ENCODE peak calls at places on chromosome 11, in nine cellular contexts. L is A673, M is GM12865, E is GM13976, B is A549, R is fibroblast of pulmonary artery, X is AG10803, V is fibroblast of the aortic adventitia, C is H1. Y is an unnamed sample.

GRCh38 chr11:113048820-113049555 is 87.8 kb downstream of the NCAM1 start:
- DNase-seq in L (no peak), M (no peak), E (no peak), B (no peak), R (peak; percentile 51), X (peak; percentile 72), V (peak; percentile 29), C (no peak), Y (no peak)

GRCh38 chr11:125147280-125147679 is 17.3 kb upstream of the PKNOX2 start:
- DNase-seq in L (no peak), M (no peak), E (no peak), B (no peak), R (no peak), X (no peak), V (no peak), C (no peak), Y (no peak)

GRCh38 chr11:123885570-123885969 is at the start of gene TMEM225:
- DNase-seq in L (no peak), M (no peak), E (no peak), B (no peak), R (no peak), X (no peak), V (no peak), C (no peak), Y (no peak)

GRCh38 chr11:67648140-67648795 is 2.3 kb downstream of the ACY3 start:
- DNase-seq in L (peak; percentile 52), M (peak; percentile 87), E (peak; percentile 78), B (peak; percentile 47), R (no peak), X (no peak), V (no peak), C (no peak), Y (peak; percentile 77)

GRCh38 chr11:468036-468435 is 18.0 kb downstream of the PTDSS2 start:
- DNase-seq in L (no peak), M (no peak), E (no peak), B (no peak), R (no peak), X (no peak), V (no peak), C (no peak), Y (no peak)

GRCh38 chr11:121366970-121367369 is 74.4 kb downstream of the SC5D start:
- DNase-seq in L (peak; percentile 78), M (no peak), E (no peak), B (no peak), R (no peak), X (no peak), V (no peak), C (no peak), Y (no peak)

GRCh38 chr11:110715541-110715940 is 3.3 kb upstream of the ARHGAP20 start:
- DNase-seq in L (no peak), M (no peak), E (no peak), B (no peak), R (peak; percentile 78), X (peak; percentile 31), V (peak; percentile 95), C (no peak), Y (no peak)

GRCh38 chr11:125173027-125173426 is 8.5 kb downstream of the PKNOX2 start:
- DNase-seq in L (no peak), M (no peak), E (no peak), B (no peak), R (no peak), X (no peak), V (no peak), C (no peak), Y (no peak)

GRCh38 chr11:47466201-47466600 is 17.3 kb upstream of the RAPSN start:
- DNase-seq in L (no peak), M (no peak), E (no peak), B (no peak), R (peak; percentile 87), X (peak; percentile 44), V (peak; percentile 83), C (no peak), Y (no peak)

GRCh38 chr11:95659088-95659487 is 130.5 kb downstream of the FAM76B start:
- DNase-seq in L (no peak), M (no peak), E (no peak), B (no peak), R (no peak), X (peak; percentile 43), V (no peak), C (no peak), Y (no peak)

GRCh38 chr11:69941546-69942332 is 122.5 kb upstream of the FGF3 start:
- DNase-seq in L (no peak), M (no peak), E (no peak), B (no peak), R (no peak), X (no peak), V (no peak), C (no peak), Y (no peak)

GRCh38 chr11:26134481-26135355 is 197.2 kb upstream of the ANO3 start:
- DNase-seq in L (peak; percentile 23), M (peak; percentile 36), E (no peak), B (peak; percentile 14), R (peak; percentile 31), X (peak; percentile 3), V (peak; percentile 31), C (no peak), Y (no peak)

GRCh38 chr11:87097582-87097981 is 59.8 kb downstream of the TMEM135 start:
- DNase-seq in L (peak; percentile 84), M (peak; percentile 41), E (peak; percentile 62), B (peak; percentile 63), R (peak; percentile 50), X (peak; percentile 15), V (peak; percentile 13), C (no peak), Y (peak; percentile 37)

GRCh38 chr11:129283141-129283540 is 91.0 kb upstream of the ARHGAP32 start:
- DNase-seq in L (no peak), M (no peak), E (no peak), B (peak; percentile 14), R (no peak), X (no peak), V (no peak), C (no peak), Y (no peak)

GRCh38 chr11:126468102-126468521 is 112.6 kb downstream of the ST3GAL4 start:
- DNase-seq in L (peak; percentile 95), M (no peak), E (no peak), B (no peak), R (no peak), X (no peak), V (no peak), C (no peak), Y (no peak)

GRCh38 chr11:14577835-14578529 is 57.8 kb upstream of the PSMA1 start:
- DNase-seq in L (no peak), M (peak; percentile 14), E (no peak), B (no peak), R (no peak), X (no peak), V (no peak), C (no peak), Y (no peak)

GRCh38 chr11:78350101-78350645 is 67.4 kb downstream of the GAB2 start:
- DNase-seq in L (peak; percentile 78), M (no peak), E (no peak), B (no peak), R (peak; percentile 65), X (peak; percentile 49), V (peak; percentile 77), C (no peak), Y (no peak)

GRCh38 chr11:116792144-116792868 is 627 bp upstream of the APOA5 start:
- DNase-seq in L (no peak), M (no peak), E (no peak), B (no peak), R (no peak), X (no peak), V (no peak), C (no peak), Y (no peak)
- TF ChIP-seq CTCF in L (no peak), M (no peak), E (no peak), B (no peak), R (no peak), X (no peak), V (no peak), C (no peak), Y (no peak)

DNA sequence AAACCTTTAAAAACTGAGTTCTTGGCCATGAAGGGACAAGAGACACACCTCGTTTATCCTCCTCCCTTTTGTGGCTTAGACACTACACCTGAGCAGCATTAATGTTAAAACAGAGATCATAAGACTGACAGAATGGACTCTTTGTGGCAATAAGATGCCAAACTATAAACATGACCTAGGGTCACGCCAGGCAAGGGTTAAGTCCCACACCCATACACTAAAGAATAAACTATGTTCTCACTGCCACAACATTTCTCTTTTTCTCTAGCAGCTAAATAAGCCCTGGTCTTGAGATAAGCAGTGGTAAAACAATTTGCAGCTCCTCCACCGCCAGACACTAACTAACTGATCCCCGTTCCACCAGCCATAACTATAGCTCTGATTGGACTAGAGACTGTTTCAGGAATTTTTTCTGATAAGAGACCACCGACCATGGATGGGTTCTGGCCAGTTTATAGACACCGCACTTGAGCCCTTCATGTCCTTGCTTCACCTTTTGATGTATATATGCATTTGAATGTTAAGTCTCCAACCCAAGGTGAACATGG is 4.9 kb upstream of the SLCO2B1 start:
- DNase-seq in L (no peak), M (no peak), E (no peak), B (no peak), R (no peak), X (no peak), V (no peak), C (no peak), Y (no peak)
- TF ChIP-seq CTCF in L (no peak), M (no peak), E (no peak), B (no peak), R (no peak), X (no peak), V (no peak), C (no peak), Y (no peak)

DNA sequence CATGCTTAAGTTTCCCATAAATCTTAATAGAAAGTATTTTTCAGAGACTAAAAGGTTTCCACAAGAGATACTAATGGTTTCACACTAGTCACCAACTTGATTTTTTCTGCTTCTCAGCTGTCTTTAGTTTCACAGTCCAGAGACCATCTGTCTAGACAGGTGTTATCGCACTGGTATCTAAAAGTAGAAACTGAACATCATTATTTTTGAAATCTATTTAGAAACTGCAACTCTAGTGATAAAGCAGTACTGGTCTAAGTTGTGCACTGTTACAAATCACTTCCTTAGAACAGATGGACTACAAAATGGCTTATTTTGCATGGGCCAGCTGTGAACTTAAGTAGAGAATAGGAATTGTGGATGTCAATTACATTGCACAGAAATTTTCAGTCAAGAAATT is 78.0 kb downstream of the CNTN5 start:
- DNase-seq in L (no peak), M (peak; percentile 74), E (peak; percentile 4), B (no peak), R (no peak), X (no peak), V (no peak), C (no peak), Y (peak; percentile 39)
- TF ChIP-seq CTCF in L (no peak), M (no peak), E (no peak), B (no peak), R (no peak), X (no peak), V (no peak), C (no peak), Y (no peak)

DNA sequence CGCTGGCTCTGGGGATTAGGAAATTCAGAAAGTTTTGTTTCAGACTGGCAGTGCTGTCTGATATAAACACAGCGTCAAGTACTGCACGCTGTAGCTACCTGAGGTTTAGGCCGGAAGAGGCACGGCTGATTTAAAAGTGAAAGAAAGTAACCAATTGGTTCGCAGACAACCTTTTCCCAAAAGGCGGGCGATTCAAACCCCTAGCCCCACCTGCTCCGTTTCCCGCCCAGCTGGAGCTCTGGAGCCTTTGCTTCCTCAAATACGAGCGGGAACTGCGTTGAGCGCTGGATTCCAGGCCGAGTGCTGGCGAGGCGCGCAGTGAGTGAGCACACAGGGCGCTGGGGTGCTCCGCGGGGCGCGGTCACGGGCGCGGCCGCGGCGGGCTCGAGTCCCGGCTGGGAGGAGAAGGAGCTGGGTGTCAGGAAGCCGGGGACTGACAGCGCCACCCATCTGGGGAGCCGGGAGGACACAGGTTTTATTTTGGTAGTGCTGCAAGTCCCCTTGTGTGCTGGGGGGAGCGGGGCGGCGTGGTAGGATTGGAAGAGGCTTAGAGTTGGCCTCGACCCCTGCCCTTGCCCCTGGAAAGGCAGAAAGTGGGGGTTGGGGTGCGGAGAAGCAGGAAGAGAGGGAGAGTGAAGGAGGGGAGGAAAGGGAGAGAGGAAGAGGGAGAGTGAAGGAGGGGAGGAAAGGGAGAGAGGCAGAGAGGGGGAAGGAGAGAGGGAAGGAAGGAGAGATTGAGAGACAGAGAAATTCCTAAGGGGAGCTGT is 2.1 kb downstream of the FAM111A start:
- DNase-seq in L (peak; percentile 96), M (peak; percentile 93), E (peak; percentile 88), B (peak; percentile 89), R (peak; percentile 83), X (peak; percentile 78), V (peak; percentile 86), C (peak; percentile 70), Y (peak; percentile 88)
- TF ChIP-seq CTCF in L (peak; percentile 57), M (peak; percentile 22), E (peak; percentile 28), B (no peak), R (no peak), X (peak; percentile 7), V (peak; percentile 6), C (peak; percentile 17), Y (peak; percentile 36)